ENCODE peak calls at places on chromosomes 13 and 19, in five cellular contexts. H, R, D, G and M are unnamed samples.

GRCh38 chr13:99432637-99433542 is 68.4 kb upstream of the TM9SF2 start:
- DNase-seq in H (peak), R (peak), G (peak), D (peak), M (peak)

GRCh38 chr13:75307370-75307984 is 174.5 kb downstream of the TBC1D4 start:
- DNase-seq in D (no peak), H (no peak), G (no peak), R (no peak), M (no peak)

GRCh38 chr19:3304871-3305423 is 61.4 kb upstream of the NFIC start:
- DNase-seq in D (peak), R (peak), G (peak), H (no peak), M (peak)

GRCh38 chr13:28138012-28138755 is at the start of gene PAN3:
- DNase-seq in D (peak), R (peak), H (peak), G (peak), M (peak)

GRCh38 chr19:34480971-34481821 is at the start of gene WTIP:
- DNase-seq in H (peak), D (no peak), G (no peak), R (peak), M (no peak)

GRCh38 chr19:15432018-15432494 is 13.3 kb upstream of the AKAP8L start:
- DNase-seq in G (no peak), D (no peak), R (peak), H (no peak), M (no peak)

GRCh38 chr19:10836478-10837325 is 690 bp upstream of the TMED1 start:
- DNase-seq in H (no peak), D (peak), G (peak), R (peak), M (no peak)

GRCh38 chr19:54893406-54893805 is 12.5 kb upstream of the NCR1 start:
- DNase-seq in H (no peak), R (no peak), G (no peak), D (no peak), M (no peak)

GRCh38 chr19:4084547-4084877 is 17.8 kb upstream of the ZBTB7A start:
- DNase-seq in G (no peak), R (no peak), D (no peak), H (no peak), M (no peak)

GRCh38 chr19:40962460-40962961 is 28.6 kb upstream of the CYP2B6 start:
- DNase-seq in D (no peak), H (no peak), R (peak), G (no peak), M (no peak)

GRCh38 chr19:11639602-11640471 is 42.6 kb downstream of the ZNF627 start:
- DNase-seq in D (peak), G (peak), H (no peak), R (peak), M (peak)

GRCh38 chr19:3295581-3295980 is 70.8 kb upstream of the NFIC start:
- DNase-seq in G (no peak), R (no peak), H (no peak), D (no peak), M (no peak)

GRCh38 chr13:66492479-66492878 is 737.7 kb downstream of the PCDH9 start:
- DNase-seq in D (no peak), G (no peak), H (no peak), R (no peak), M (no peak)

GRCh38 chr13:100753391-100753790 is 78.8 kb upstream of the TMTC4 start:
- DNase-seq in G (no peak), R (no peak), H (no peak), D (no peak), M (no peak)

GRCh38 chr13:60267498-60268202 is 103.9 kb upstream of the DIAPH3 start:
- DNase-seq in R (peak), D (no peak), H (no peak), G (no peak), M (no peak)

GRCh38 chr13:79637086-79637763 is 156.3 kb downstream of the NDFIP2 start:
- DNase-seq in H (no peak), R (peak), D (no peak), G (no peak), M (no peak)

GRCh38 chr19:17753976-17754375 is 2.7 kb downstream of the FCHO1 start:
- DNase-seq in H (no peak), G (no peak), D (no peak), R (no peak), M (no peak)

GRCh38 chr13:49625392-49626137 is 2.7 kb upstream of the ARL11 start:
- DNase-seq in G (no peak), R (peak), D (no peak), H (no peak), M (no peak)

GRCh38 chr13:73880365-73880764 is 253.8 kb downstream of the KLF12 start:
- DNase-seq in G (no peak), R (peak), H (no peak), D (no peak), M (no peak)

GRCh38 chr13:90091611-90092010 is 1255.9 kb upstream of the MIR17HG start:
- DNase-seq in G (no peak), R (no peak), H (no peak), D (no peak), M (no peak)

GRCh38 chr19:5547881-5548280 is 19.9 kb downstream of the TINCR start:
- DNase-seq in D (no peak), H (peak), G (no peak), R (peak), M (no peak)

GRCh38 chr13:63636231-63636993 is 2220.8 kb upstream of the PCDH20 start:
- DNase-seq in H (no peak), R (no peak), D (no peak), G (no peak), M (no peak)

GRCh38 chr19:28929026-28929425 is 283.9 kb downstream of the UQCRFS1 start:
- DNase-seq in H (no peak), R (no peak), D (no peak), G (no peak), M (no peak)

GRCh38 chr13:111421216-111421615 is 100.8 kb downstream of the TEX29 start:
- DNase-seq in G (no peak), R (no peak), D (no peak), H (no peak), M (no peak)

GRCh38 chr13:113793718-113794085 is 34.7 kb downstream of the TMEM255B start:
- DNase-seq in D (no peak), R (no peak), H (no peak), G (no peak), M (no peak)